ENCODE peak calls at places on chromosomes 16 and 17, in nine cellular contexts. B is NCI-H460; H is suprapubic skin; L is mucosa of descending colon; E is mammary epithelial cell; I is head of caudate nucleus; S is stimulated activated CD4-positive, alpha-beta T cell treated with anti-CD3 and anti-CD28 coated beads, Interleukin-2, amount 100 ng/mL, for 24 hours; W is Daoy; J is endodermal cell. O is an unnamed sample.

GRCh38 chr17:4616456-4616855 is 25.0 kb downstream of the ALOX15 start:
- DNase-seq in E (no peak), W (no peak), J (no peak), L (no peak), H (no peak), B (no peak), I (no peak), S (no peak), O (no peak)

GRCh38 chr17:75892556-75893224 is 4.1 kb downstream of the TRIM65 start:
- DNase-seq in H (no peak), W (no peak), B (no peak), I (no peak), J (no peak), E (no peak), L (no peak), S (no peak), O (no peak)

GRCh38 chr16:28873543-28874201 is 4.6 kb upstream of the ATP2A1 start:
- DNase-seq in J (peak; percentile 85), B (peak; percentile 17), I (no peak), E (no peak), S (peak; percentile 63), W (no peak), L (peak; percentile 53), H (no peak), O (peak; percentile 39)

GRCh38 chr16:77414752-77415231 is 20.0 kb downstream of the ADAMTS18 start:
- DNase-seq in H (no peak), S (no peak), J (no peak), W (no peak), E (peak; percentile 32), I (no peak), B (no peak), L (no peak), O (no peak)

GRCh38 chr17:56715613-56716357 is 117.9 kb downstream of the C17orf67 start:
- DNase-seq in I (peak; percentile 83), S (peak; percentile 79), B (peak; percentile 82), H (peak; percentile 89), L (peak; percentile 64), J (peak; percentile 95), E (peak; percentile 71), W (peak; percentile 74), O (peak; percentile 60)

GRCh38 chr16:83852774-83853173 is 45.0 kb downstream of the HSBP1 start:
- DNase-seq in E (no peak), L (no peak), J (no peak), B (no peak), H (no peak), S (no peak), W (no peak), I (no peak), O (no peak)

GRCh38 chr17:14813649-14814048 is 451.5 kb downstream of the PMP22 start:
- DNase-seq in E (no peak), S (peak; percentile 6), J (peak; percentile 92), B (no peak), I (no peak), H (no peak), L (no peak), W (peak; percentile 34), O (no peak)

GRCh38 chr16:81041696-81042095 is 6.1 kb downstream of the ATMIN start:
- DNase-seq in H (no peak), L (no peak), J (no peak), S (no peak), W (no peak), E (no peak), B (no peak), I (no peak), O (no peak)

GRCh38 chr17:81345211-81346089 is 49.8 kb upstream of the BAHCC1 start:
- DNase-seq in W (peak; percentile 95), J (peak; percentile 96), B (peak; percentile 81), E (peak; percentile 93), H (peak; percentile 96), L (peak; percentile 93), I (peak; percentile 52), S (peak; percentile 68), O (no peak)

GRCh38 chr16:49639739-49640388 is 216.0 kb downstream of the ZNF423 start:
- DNase-seq in W (peak; percentile 55), E (no peak), L (no peak), B (no peak), J (peak; percentile 64), H (no peak), S (no peak), I (no peak), O (no peak)

GRCh38 chr17:74545456-74546230 is at the start of gene CD300C:
- DNase-seq in I (no peak), B (no peak), H (no peak), S (no peak), J (no peak), L (no peak), E (no peak), W (peak; percentile 46), O (no peak)

GRCh38 chr17:28227278-28228108 is 91.5 kb upstream of the TMEM97 start:
- DNase-seq in E (peak; percentile 73), B (peak; percentile 69), W (peak; percentile 84), H (peak; percentile 78), I (peak; percentile 56), S (peak; percentile 51), J (peak; percentile 100), L (peak; percentile 82), O (no peak)

GRCh38 chr16:64092284-64092683 is 1029.6 kb downstream of the CDH11 start:
- DNase-seq in B (no peak), J (no peak), I (no peak), H (no peak), E (peak; percentile 43), S (no peak), L (no peak), W (peak; percentile 16), O (no peak)

GRCh38 chr17:62778990-62779681 is 29.0 kb downstream of the MARCHF10 start:
- DNase-seq in W (peak; percentile 99), S (no peak), J (peak; percentile 66), I (peak; percentile 82), L (peak; percentile 37), E (peak; percentile 99), H (peak; percentile 69), B (no peak), O (no peak)

GRCh38 chr16:81527477-81528178 is 83.0 kb downstream of the CMIP start:
- DNase-seq in L (no peak), E (no peak), W (no peak), S (no peak), B (no peak), J (no peak), I (no peak), H (no peak), O (no peak)

GRCh38 chr16:69796285-69797118 is 34.4 kb downstream of the WWP2 start:
- DNase-seq in H (no peak), J (peak; percentile 70), S (peak; percentile 8), L (no peak), W (peak; percentile 52), E (peak; percentile 49), I (no peak), B (peak; percentile 72), O (no peak)

GRCh38 chr17:83056583-83057396 is 22.6 kb upstream of the METRNL start:
- DNase-seq in J (peak; percentile 40), B (no peak), L (peak; percentile 23), W (no peak), H (no peak), S (no peak), E (no peak), I (no peak), O (no peak)

GRCh38 chr17:82094931-82095776 is 2.9 kb downstream of the FASN start:
- DNase-seq in S (peak; percentile 4), E (no peak), H (no peak), L (peak; percentile 31), B (no peak), J (no peak), W (no peak), I (no peak), O (no peak)

GRCh38 chr17:43591750-43592562 is 45.8 kb upstream of the ETV4 start:
- DNase-seq in I (no peak), H (peak; percentile 85), E (peak; percentile 35), B (no peak), J (no peak), S (no peak), L (peak; percentile 53), W (peak; percentile 95), O (no peak)

GRCh38 chr17:60345233-60345632 is 46.7 kb downstream of the USP32 start:
- DNase-seq in B (no peak), E (no peak), H (no peak), L (no peak), I (no peak), J (no peak), S (no peak), W (no peak), O (no peak)

GRCh38 chr17:2412561-2413021 is 11.7 kb upstream of the MNT start:
- DNase-seq in L (peak; percentile 37), H (peak; percentile 53), E (no peak), S (no peak), B (no peak), W (peak; percentile 15), J (peak; percentile 83), I (no peak), O (no peak)

GRCh38 chr17:14886200-14886739 is 378.9 kb downstream of the PMP22 start:
- DNase-seq in H (no peak), E (peak; percentile 44), L (no peak), J (peak; percentile 60), I (no peak), S (no peak), B (no peak), W (peak; percentile 8), O (no peak)

GRCh38 chr17:77924757-77925336 is 33.7 kb upstream of the TNRC6C start:
- DNase-seq in J (peak; percentile 97), E (peak; percentile 12), I (peak; percentile 51), S (no peak), W (peak; percentile 36), B (no peak), L (no peak), H (no peak), O (no peak)

GRCh38 chr17:76195281-76196096 is 44.8 kb downstream of the RNF157 start:
- DNase-seq in E (no peak), B (no peak), I (no peak), S (no peak), W (no peak), J (no peak), L (no peak), H (no peak), O (no peak)

GRCh38 chr17:2867441-2868424 is 71.5 kb downstream of the RAP1GAP2 start:
- DNase-seq in H (no peak), J (peak; percentile 97), W (peak; percentile 58), L (no peak), S (no peak), B (no peak), I (no peak), E (peak; percentile 29), O (no peak)

GRCh38 chr17:32323784-32324590 is 18.0 kb downstream of the C17orf75 start:
- DNase-seq in I (no peak), J (peak; percentile 61), W (peak; percentile 80), L (peak; percentile 44), B (no peak), S (peak; percentile 24), E (peak; percentile 72), H (no peak), O (no peak)

GRCh38 chr16:28260193-28260592 is 32.1 kb upstream of the SBK1 start:
- DNase-seq in E (no peak), I (no peak), J (peak; percentile 65), W (no peak), B (no peak), S (no peak), L (no peak), H (no peak), O (no peak)

GRCh38 chr17:27997044-27997401 is 45.5 kb upstream of the NLK start:
- DNase-seq in B (no peak), J (no peak), H (no peak), E (no peak), W (no peak), S (no peak), I (no peak), L (no peak), O (no peak)

GRCh38 chr17:45428954-45429337 is 3.7 kb downstream of the ARHGAP27 start:
- DNase-seq in J (no peak), B (no peak), E (no peak), W (no peak), H (no peak), L (peak; percentile 51), I (no peak), S (no peak), O (no peak)

GRCh38 chr17:2414665-2415064 is 13.8 kb upstream of the MNT start:
- DNase-seq in J (no peak), E (no peak), H (peak; percentile 77), I (no peak), L (no peak), S (no peak), W (no peak), B (no peak), O (no peak)

GRCh38 chr17:2040219-2040827 is 1.5 kb upstream of the OVCA2 start:
- DNase-seq in L (no peak), W (no peak), E (no peak), J (no peak), S (no peak), B (no peak), H (no peak), I (no peak), O (no peak)